ENCODE peak calls at places on chromosomes 16 and 17, in six cellular contexts. One of them, this sample, is unnamed.

GRCh38 chr17:43772877-43773648 is 5.7 kb downstream of the DUSP3 start:
- DNase-seq in fibroblast of mammary gland: no peak
- DNase-seq in esophagus squamous epithelium: no peak
- DNase-seq in PC-9: no peak
- DNase-seq in body of pancreas: peak
- DNase-seq in fibroblast of lung: no peak
- DNase-seq in this sample: no peak

GRCh38 chr17:20073056-20073979 is 64.2 kb downstream of the SPECC1 start:
- DNase-seq in body of pancreas: peak
- DNase-seq in fibroblast of mammary gland: peak
- DNase-seq in PC-9: no peak
- DNase-seq in esophagus squamous epithelium: no peak
- DNase-seq in fibroblast of lung: peak
- DNase-seq in this sample: no peak

GRCh38 chr16:10282367-10282766 is 100.1 kb upstream of the GRIN2A start:
- DNase-seq in PC-9: no peak
- DNase-seq in body of pancreas: no peak
- DNase-seq in fibroblast of mammary gland: no peak
- DNase-seq in fibroblast of lung: no peak
- DNase-seq in esophagus squamous epithelium: no peak
- DNase-seq in this sample: no peak

GRCh38 chr17:8701754-8702153 is 42.9 kb downstream of the CCDC42 start:
- DNase-seq in PC-9: no peak
- DNase-seq in fibroblast of mammary gland: no peak
- DNase-seq in body of pancreas: no peak
- DNase-seq in fibroblast of lung: no peak
- DNase-seq in esophagus squamous epithelium: no peak
- DNase-seq in this sample: no peak

GRCh38 chr16:1078579-1079021 is 6.1 kb downstream of the SSTR5 start:
- DNase-seq in fibroblast of mammary gland: peak
- DNase-seq in body of pancreas: peak
- DNase-seq in fibroblast of lung: peak
- DNase-seq in esophagus squamous epithelium: no peak
- DNase-seq in PC-9: peak
- DNase-seq in this sample: no peak

GRCh38 chr16:57624044-57624688 is 4.3 kb upstream of the ADGRG1 start:
- DNase-seq in esophagus squamous epithelium: no peak
- DNase-seq in fibroblast of lung: no peak
- DNase-seq in PC-9: peak
- DNase-seq in fibroblast of mammary gland: no peak
- DNase-seq in body of pancreas: no peak
- DNase-seq in this sample: no peak

GRCh38 chr17:2909164-2909852 is 113.1 kb downstream of the RAP1GAP2 start:
- DNase-seq in body of pancreas: no peak
- DNase-seq in PC-9: no peak
- DNase-seq in fibroblast of mammary gland: no peak
- DNase-seq in fibroblast of lung: no peak
- DNase-seq in esophagus squamous epithelium: no peak
- DNase-seq in this sample: no peak

GRCh38 chr16:84532299-84532724 is 27.9 kb upstream of the MEAK7 start:
- DNase-seq in fibroblast of mammary gland: peak
- DNase-seq in fibroblast of lung: peak
- DNase-seq in body of pancreas: peak
- DNase-seq in esophagus squamous epithelium: no peak
- DNase-seq in PC-9: no peak
- DNase-seq in this sample: no peak

GRCh38 chr16:30755955-30756780 is 5.7 kb downstream of the CFAP119 start:
- DNase-seq in fibroblast of lung: no peak
- DNase-seq in body of pancreas: no peak
- DNase-seq in PC-9: no peak
- DNase-seq in esophagus squamous epithelium: no peak
- DNase-seq in fibroblast of mammary gland: no peak
- DNase-seq in this sample: no peak

GRCh38 chr17:32191306-32191705 is 49.0 kb downstream of the RHOT1 start:
- DNase-seq in esophagus squamous epithelium: no peak
- DNase-seq in fibroblast of lung: peak
- DNase-seq in fibroblast of mammary gland: peak
- DNase-seq in PC-9: no peak
- DNase-seq in body of pancreas: no peak
- DNase-seq in this sample: no peak

GRCh38 chr16:88755745-88756443 is 29.1 kb downstream of the PIEZO1 start:
- DNase-seq in PC-9: no peak
- DNase-seq in fibroblast of lung: no peak
- DNase-seq in fibroblast of mammary gland: no peak
- DNase-seq in body of pancreas: no peak
- DNase-seq in esophagus squamous epithelium: no peak
- DNase-seq in this sample: no peak
- TF ChIP-seq CTCF in PC-9: peak
- TF ChIP-seq CTCF in fibroblast of lung: no peak
- TF ChIP-seq CTCF in fibroblast of mammary gland: no peak
- TF ChIP-seq CTCF in body of pancreas: no peak
- TF ChIP-seq CTCF in esophagus squamous epithelium: no peak
- TF ChIP-seq CTCF in this sample: no peak

GRCh38 chr16:23595951-23596720 is at the start of gene NDUFAB1:
- DNase-seq in fibroblast of lung: peak
- DNase-seq in esophagus squamous epithelium: peak
- DNase-seq in fibroblast of mammary gland: peak
- DNase-seq in body of pancreas: peak
- DNase-seq in PC-9: peak
- DNase-seq in this sample: peak
- TF ChIP-seq CTCF in fibroblast of lung: peak
- TF ChIP-seq CTCF in esophagus squamous epithelium: peak
- TF ChIP-seq CTCF in fibroblast of mammary gland: peak
- TF ChIP-seq CTCF in body of pancreas: peak
- TF ChIP-seq CTCF in PC-9: peak
- TF ChIP-seq CTCF in this sample: peak

GRCh38 chr17:53316988-53317387 is 505.7 kb upstream of the KIF2B start:
- DNase-seq in esophagus squamous epithelium: no peak
- DNase-seq in fibroblast of mammary gland: no peak
- DNase-seq in body of pancreas: no peak
- DNase-seq in PC-9: no peak
- DNase-seq in fibroblast of lung: no peak
- DNase-seq in this sample: no peak

GRCh38 chr17:53319947-53320346 is 502.8 kb upstream of the KIF2B start:
- DNase-seq in body of pancreas: no peak
- DNase-seq in esophagus squamous epithelium: no peak
- DNase-seq in PC-9: no peak
- DNase-seq in fibroblast of lung: no peak
- DNase-seq in fibroblast of mammary gland: no peak
- DNase-seq in this sample: no peak

GRCh38 chr17:53313746-53314145 is 509.0 kb upstream of the KIF2B start:
- DNase-seq in PC-9: no peak
- DNase-seq in body of pancreas: no peak
- DNase-seq in fibroblast of mammary gland: no peak
- DNase-seq in fibroblast of lung: peak
- DNase-seq in esophagus squamous epithelium: no peak
- DNase-seq in this sample: no peak

DNA sequence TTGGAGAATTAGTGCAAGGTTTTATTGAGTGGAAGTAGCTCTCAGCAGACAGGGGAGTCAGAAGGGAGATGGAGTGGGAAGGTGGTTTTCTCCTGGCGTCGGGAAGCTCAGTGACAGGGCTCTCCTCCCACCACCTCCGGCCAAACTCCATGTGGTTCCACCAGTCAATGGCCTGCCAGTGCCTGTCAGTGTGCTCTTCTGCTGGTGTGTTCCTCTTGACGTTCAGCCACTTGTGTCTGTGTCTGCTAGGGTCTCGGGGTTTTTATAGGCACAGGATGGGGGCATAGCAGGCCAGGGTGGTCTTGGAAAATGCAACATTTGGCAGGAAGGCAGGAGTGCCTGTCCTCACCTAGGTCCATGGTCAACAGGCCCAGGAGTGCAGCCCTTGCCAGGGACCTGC is 506.7 kb upstream of the KIF2B start:
- DNase-seq in fibroblast of mammary gland: no peak
- DNase-seq in body of pancreas: no peak
- DNase-seq in PC-9: no peak
- DNase-seq in esophagus squamous epithelium: no peak
- DNase-seq in fibroblast of lung: no peak
- DNase-seq in this sample: no peak
- TF ChIP-seq CTCF in fibroblast of mammary gland: no peak
- TF ChIP-seq CTCF in body of pancreas: no peak
- TF ChIP-seq CTCF in PC-9: no peak
- TF ChIP-seq CTCF in esophagus squamous epithelium: no peak
- TF ChIP-seq CTCF in fibroblast of lung: no peak
- TF ChIP-seq CTCF in this sample: no peak

GRCh38 chr17:28841901-28842281 is 699 bp downstream of the FAM222B start:
- DNase-seq in PC-9: no peak
- DNase-seq in esophagus squamous epithelium: no peak
- DNase-seq in fibroblast of mammary gland: no peak
- DNase-seq in body of pancreas: no peak
- DNase-seq in fibroblast of lung: no peak
- DNase-seq in this sample: no peak

GRCh38 chr17:28846231-28846630 is 3.6 kb upstream of the FAM222B start:
- DNase-seq in fibroblast of lung: no peak
- DNase-seq in body of pancreas: no peak
- DNase-seq in esophagus squamous epithelium: no peak
- DNase-seq in fibroblast of mammary gland: no peak
- DNase-seq in PC-9: peak
- DNase-seq in this sample: no peak

GRCh38 chr17:28839221-28839620 is 3.4 kb downstream of the FAM222B start:
- DNase-seq in fibroblast of lung: no peak
- DNase-seq in body of pancreas: no peak
- DNase-seq in PC-9: no peak
- DNase-seq in fibroblast of mammary gland: no peak
- DNase-seq in esophagus squamous epithelium: no peak
- DNase-seq in this sample: no peak

GRCh38 chr17:28843810-28844137 is 1.2 kb upstream of the FAM222B start:
- DNase-seq in fibroblast of lung: no peak
- DNase-seq in fibroblast of mammary gland: no peak
- DNase-seq in PC-9: no peak
- DNase-seq in esophagus squamous epithelium: no peak
- DNase-seq in body of pancreas: no peak
- DNase-seq in this sample: no peak

GRCh38 chr17:28842282-28843012 is at the start of gene FAM222B:
- DNase-seq in fibroblast of mammary gland: peak
- DNase-seq in body of pancreas: peak
- DNase-seq in PC-9: peak
- DNase-seq in esophagus squamous epithelium: no peak
- DNase-seq in fibroblast of lung: peak
- DNase-seq in this sample: peak
- TF ChIP-seq CTCF in fibroblast of mammary gland: no peak
- TF ChIP-seq CTCF in body of pancreas: no peak
- TF ChIP-seq CTCF in PC-9: no peak
- TF ChIP-seq CTCF in esophagus squamous epithelium: no peak
- TF ChIP-seq CTCF in fibroblast of lung: no peak
- TF ChIP-seq CTCF in this sample: no peak

DNA sequence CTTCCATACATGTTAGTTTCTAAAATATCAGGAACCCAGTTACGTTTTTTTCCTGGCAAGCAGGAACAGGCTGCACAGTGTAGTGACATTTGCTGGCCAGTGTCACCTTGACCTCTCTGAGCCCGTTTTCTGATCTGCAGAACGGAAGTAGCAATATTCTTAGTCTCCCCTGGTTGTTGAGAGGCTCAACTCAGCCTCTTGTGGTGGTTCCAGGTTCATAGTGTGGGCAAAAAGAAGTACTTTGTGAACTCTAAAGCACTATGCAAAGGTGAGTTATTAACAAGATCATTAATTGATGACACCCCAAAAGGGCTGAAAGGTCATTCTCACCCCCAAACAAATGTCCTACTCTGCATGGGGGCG is 15.7 kb downstream of the IGF2BP1 start:
- DNase-seq in esophagus squamous epithelium: no peak
- DNase-seq in PC-9: no peak
- DNase-seq in fibroblast of lung: no peak
- DNase-seq in fibroblast of mammary gland: no peak
- DNase-seq in body of pancreas: no peak
- DNase-seq in this sample: peak
- TF ChIP-seq CTCF in esophagus squamous epithelium: no peak
- TF ChIP-seq CTCF in PC-9: no peak
- TF ChIP-seq CTCF in fibroblast of lung: no peak
- TF ChIP-seq CTCF in fibroblast of mammary gland: no peak
- TF ChIP-seq CTCF in body of pancreas: no peak
- TF ChIP-seq CTCF in this sample: no peak

DNA sequence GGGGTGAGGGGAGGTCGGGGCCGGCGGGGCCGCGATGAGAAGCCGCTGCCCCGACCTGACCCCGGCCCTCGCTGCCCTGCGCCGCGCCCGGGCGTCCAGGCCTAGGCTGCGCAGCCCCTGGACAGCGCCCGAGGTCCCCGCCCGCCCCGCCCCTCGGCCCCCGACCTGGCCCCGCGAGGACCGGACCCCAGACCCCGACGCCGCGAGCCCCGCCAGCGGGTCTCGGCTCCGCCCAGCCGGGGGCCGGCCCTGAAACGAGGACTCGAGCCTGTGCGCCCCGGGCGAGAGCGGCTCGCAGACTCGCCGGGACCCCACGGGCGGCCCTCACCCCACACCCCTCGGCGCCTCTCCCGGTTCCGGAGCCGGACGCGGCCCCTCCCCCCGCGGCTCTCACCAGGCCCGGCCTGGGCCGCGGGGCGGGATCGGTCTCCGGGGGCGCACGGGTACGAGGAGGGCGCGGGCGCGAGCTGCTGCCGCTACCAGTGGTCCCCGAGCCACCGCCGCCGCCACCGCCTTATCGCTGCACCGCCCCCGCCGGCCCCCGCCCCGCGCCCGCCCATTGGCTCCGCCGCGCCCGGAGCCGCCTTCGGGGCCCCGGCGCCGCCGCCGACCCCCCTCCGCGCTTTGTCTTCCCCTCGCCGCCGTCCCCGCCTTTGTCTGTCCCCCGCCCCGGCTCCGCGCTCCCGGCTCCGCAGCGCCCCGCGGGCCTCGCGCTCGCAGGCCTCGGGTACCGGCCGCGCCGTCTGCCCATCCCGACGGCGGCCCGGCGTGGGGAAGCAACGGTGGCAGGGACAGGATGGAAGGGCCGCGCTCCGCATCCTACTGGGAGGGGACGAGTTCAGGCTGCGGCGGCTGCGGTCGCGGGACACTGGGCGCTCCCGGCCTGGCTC is at the start of gene LIMD2:
- DNase-seq in fibroblast of mammary gland: no peak
- DNase-seq in body of pancreas: peak
- DNase-seq in PC-9: no peak
- DNase-seq in fibroblast of lung: peak
- DNase-seq in esophagus squamous epithelium: no peak
- DNase-seq in this sample: peak
- TF ChIP-seq CTCF in fibroblast of mammary gland: no peak
- TF ChIP-seq CTCF in body of pancreas: no peak
- TF ChIP-seq CTCF in PC-9: no peak
- TF ChIP-seq CTCF in fibroblast of lung: no peak
- TF ChIP-seq CTCF in esophagus squamous epithelium: no peak
- TF ChIP-seq CTCF in this sample: no peak